ENCODE peak calls at places on chromosomes 12 and 14, in nine cellular contexts. G is left cardiac atrium, P is foreskin fibroblast, Y is GM12892, U is caudate nucleus, Z is omental fat pad, T is type B pancreatic cell, D is G401, H is frontal cortex. M is an unnamed sample.
A peak's percentile ranks its signal among the peaks of the same experiment; 100 is the strongest.

GRCh38 chr14:45819107-45819506 is 566.1 kb upstream of the MIS18BP1 start:
- DNase-seq in G (no peak), P (no peak), Y (no peak), U (no peak), Z (no peak), T (no peak), D (no peak), H (no peak), M (no peak)

GRCh38 chr12:62261876-62262275 is 1.7 kb downstream of the USP15 start:
- DNase-seq in G (no peak), P (no peak), Y (no peak), U (no peak), Z (no peak), T (no peak), D (no peak), H (no peak), M (no peak)

GRCh38 chr12:57611116-57611809 is at the start of gene ARHGEF25:
- DNase-seq in G (peak; percentile 83), P (peak; percentile 46), Y (peak; percentile 79), U (peak; percentile 59), Z (no peak), T (peak; percentile 83), D (peak; percentile 84), H (peak; percentile 88), M (peak; percentile 90)

GRCh38 chr14:77391441-77391840 is 14.3 kb downstream of the SAMD15 start:
- DNase-seq in G (no peak), P (no peak), Y (no peak), U (no peak), Z (no peak), T (no peak), D (no peak), H (no peak), M (no peak)

GRCh38 chr14:69716483-69717187 is 50.3 kb upstream of the SRSF5 start:
- DNase-seq in G (peak; percentile 32), P (peak; percentile 76), Y (no peak), U (no peak), Z (no peak), T (no peak), D (peak; percentile 63), H (no peak), M (no peak)

GRCh38 chr14:75301666-75302325 is 23.2 kb downstream of the FOS start:
- DNase-seq in G (no peak), P (peak; percentile 24), Y (no peak), U (no peak), Z (no peak), T (no peak), D (no peak), H (no peak), M (no peak)

GRCh38 chr12:47802312-47802711 is 17.4 kb downstream of the HDAC7 start:
- DNase-seq in G (no peak), P (no peak), Y (no peak), U (no peak), Z (no peak), T (no peak), D (no peak), H (no peak), M (no peak)

GRCh38 chr14:96844857-96845570 is 47.8 kb downstream of the VRK1 start:
- DNase-seq in G (no peak), P (no peak), Y (no peak), U (no peak), Z (no peak), T (no peak), D (no peak), H (no peak), M (no peak)

GRCh38 chr12:101407438-101408345 is at the start of gene ARL1:
- DNase-seq in G (peak; percentile 91), P (peak; percentile 85), Y (peak; percentile 71), U (peak; percentile 82), Z (peak; percentile 55), T (peak; percentile 89), D (peak; percentile 88), H (peak; percentile 80), M (peak; percentile 91)

GRCh38 chr12:113987261-113988063 is 21.3 kb upstream of the RBM19 start:
- DNase-seq in G (no peak), P (no peak), Y (no peak), U (no peak), Z (no peak), T (no peak), D (no peak), H (no peak), M (no peak)

GRCh38 chr14:102215522-102216250 is 76.0 kb downstream of the WDR20 start:
- DNase-seq in G (peak; percentile 56), P (no peak), Y (no peak), U (peak; percentile 56), Z (no peak), T (no peak), D (no peak), H (peak; percentile 46), M (no peak)

GRCh38 chr12:79897617-79898016 is 37.3 kb downstream of the PPP1R12A start:
- DNase-seq in G (no peak), P (peak; percentile 89), Y (no peak), U (no peak), Z (no peak), T (no peak), D (no peak), H (no peak), M (no peak)

GRCh38 chr12:62123721-62124203 is 136.4 kb upstream of the USP15 start:
- DNase-seq in G (no peak), P (peak; percentile 29), Y (no peak), U (no peak), Z (no peak), T (no peak), D (peak; percentile 19), H (no peak), M (no peak)

GRCh38 chr12:50282581-50283229 is 615 bp downstream of the LIMA1 start:
- DNase-seq in G (no peak), P (peak; percentile 48), Y (no peak), U (no peak), Z (no peak), T (no peak), D (peak; percentile 75), H (peak; percentile 40), M (no peak)

GRCh38 chr12:124715121-124715990 is 147.9 kb upstream of the NCOR2 start:
- DNase-seq in G (peak; percentile 24), P (peak; percentile 47), Y (no peak), U (no peak), Z (no peak), T (no peak), D (no peak), H (no peak), M (peak; percentile 23)